ENCODE peak calls at places on chromosomes 1 and 21, in four cellular contexts. One of them, this sample, is unnamed.

GRCh38 chr1:203288351-203288894 is 16.9 kb upstream of the BTG2 start:
- DNase-seq in K562: no peak
- DNase-seq in HCT116: no peak
- DNase-seq in H1: no peak
- DNase-seq in this sample: no peak

GRCh38 chr21:45264919-45265515 is 22.7 kb downstream of the POFUT2 start:
- DNase-seq in H1: peak; percentile 29
- DNase-seq in K562: no peak
- DNase-seq in HCT116: no peak
- DNase-seq in this sample: no peak

GRCh38 chr1:67627336-67627735 is 57.7 kb upstream of the GADD45A start:
- DNase-seq in K562: no peak
- DNase-seq in H1: no peak
- DNase-seq in HCT116: no peak
- DNase-seq in this sample: no peak

GRCh38 chr1:209883341-209883971 is 54.6 kb upstream of the SYT14 start:
- DNase-seq in K562: no peak
- DNase-seq in H1: no peak
- DNase-seq in HCT116: no peak
- DNase-seq in this sample: no peak

GRCh38 chr1:21639594-21640041 is 29.5 kb downstream of the RAP1GAP start:
- DNase-seq in HCT116: no peak
- DNase-seq in K562: peak; percentile 67
- DNase-seq in H1: no peak
- DNase-seq in this sample: no peak

GRCh38 chr1:175169305-175170018 is 23.1 kb downstream of the KIAA0040 start:
- DNase-seq in K562: no peak
- DNase-seq in HCT116: peak; percentile 81
- DNase-seq in H1: no peak
- DNase-seq in this sample: no peak

GRCh38 chr1:245901037-245901436 is 606.0 kb downstream of the SMYD3 start:
- DNase-seq in HCT116: no peak
- DNase-seq in H1: no peak
- DNase-seq in K562: no peak
- DNase-seq in this sample: no peak

GRCh38 chr21:43676391-43676790 is 17.0 kb downstream of the RRP1B start:
- DNase-seq in K562: no peak
- DNase-seq in H1: no peak
- DNase-seq in HCT116: no peak
- DNase-seq in this sample: no peak

GRCh38 chr1:1075148-1075935 is 1.2 kb upstream of the RNF223 start:
- DNase-seq in HCT116: no peak
- DNase-seq in H1: no peak
- DNase-seq in K562: no peak
- DNase-seq in this sample: no peak

GRCh38 chr1:56527548-56528302 is 51.6 kb downstream of the PLPP3 start:
- DNase-seq in HCT116: no peak
- DNase-seq in H1: no peak
- DNase-seq in K562: no peak
- DNase-seq in this sample: no peak

GRCh38 chr1:17669866-17670451 is 85.2 kb upstream of the ACTL8 start:
- DNase-seq in H1: no peak
- DNase-seq in HCT116: no peak
- DNase-seq in K562: no peak
- DNase-seq in this sample: no peak

GRCh38 chr1:163124812-163125211 is 55.7 kb downstream of the RGS4 start:
- DNase-seq in H1: no peak
- DNase-seq in HCT116: no peak
- DNase-seq in K562: no peak
- DNase-seq in this sample: no peak

GRCh38 chr1:65845758-65846060 is 53.0 kb downstream of the PDE4B start:
- DNase-seq in H1: no peak
- DNase-seq in HCT116: no peak
- DNase-seq in K562: no peak
- DNase-seq in this sample: no peak

GRCh38 chr1:221315330-221315729 is 426.6 kb downstream of the DUSP10 start:
- DNase-seq in H1: no peak
- DNase-seq in HCT116: no peak
- DNase-seq in K562: no peak
- DNase-seq in this sample: no peak

GRCh38 chr1:243718893-243719292 is 131.2 kb downstream of the AKT3 start:
- DNase-seq in K562: no peak
- DNase-seq in H1: no peak
- DNase-seq in HCT116: no peak
- DNase-seq in this sample: no peak

GRCh38 chr1:99481391-99481996 is 164.4 kb upstream of the PALMD start:
- DNase-seq in H1: no peak
- DNase-seq in HCT116: peak; percentile 49
- DNase-seq in K562: peak; percentile 69
- DNase-seq in this sample: peak; percentile 60

GRCh38 chr1:230790026-230790425 is 42.8 kb downstream of the CAPN9 start:
- DNase-seq in K562: no peak
- DNase-seq in HCT116: no peak
- DNase-seq in H1: no peak
- DNase-seq in this sample: no peak

GRCh38 chr1:154856049-154856448 is 14.0 kb downstream of the KCNN3 start:
- DNase-seq in HCT116: no peak
- DNase-seq in H1: no peak
- DNase-seq in K562: no peak
- DNase-seq in this sample: no peak

GRCh38 chr1:41365772-41366427 is 4.7 kb downstream of the FOXO6 start:
- DNase-seq in HCT116: no peak
- DNase-seq in K562: no peak
- DNase-seq in H1: no peak
- DNase-seq in this sample: no peak

GRCh38 chr1:25998075-25998761 is 355 bp upstream of the PAFAH2 start:
- DNase-seq in H1: peak; percentile 95
- DNase-seq in HCT116: peak; percentile 100
- DNase-seq in K562: peak; percentile 100
- DNase-seq in this sample: peak; percentile 98

GRCh38 chr1:243927401-243927800 is 77.4 kb upstream of the AKT3 start:
- DNase-seq in H1: no peak
- DNase-seq in K562: no peak
- DNase-seq in HCT116: no peak
- DNase-seq in this sample: no peak

GRCh38 chr1:168273575-168273974 is 7.1 kb upstream of the TBX19 start:
- DNase-seq in HCT116: no peak
- DNase-seq in K562: no peak
- DNase-seq in H1: no peak
- DNase-seq in this sample: no peak

GRCh38 chr1:100989306-100990077 is 36.1 kb downstream of the DPH5 start:
- DNase-seq in K562: no peak
- DNase-seq in H1: no peak
- DNase-seq in HCT116: no peak
- DNase-seq in this sample: no peak

GRCh38 chr1:235203428-235203827 is 42.4 kb upstream of the RBM34 start:
- DNase-seq in K562: no peak
- DNase-seq in HCT116: no peak
- DNase-seq in H1: no peak
- DNase-seq in this sample: no peak

GRCh38 chr1:235205687-235206086 is 44.6 kb upstream of the RBM34 start:
- DNase-seq in H1: no peak
- DNase-seq in HCT116: no peak
- DNase-seq in K562: no peak
- DNase-seq in this sample: no peak

GRCh38 chr1:235206533-235207201 is 45.6 kb upstream of the RBM34 start:
- DNase-seq in H1: no peak
- DNase-seq in HCT116: no peak
- DNase-seq in K562: peak; percentile 41
- DNase-seq in this sample: no peak

DNA sequence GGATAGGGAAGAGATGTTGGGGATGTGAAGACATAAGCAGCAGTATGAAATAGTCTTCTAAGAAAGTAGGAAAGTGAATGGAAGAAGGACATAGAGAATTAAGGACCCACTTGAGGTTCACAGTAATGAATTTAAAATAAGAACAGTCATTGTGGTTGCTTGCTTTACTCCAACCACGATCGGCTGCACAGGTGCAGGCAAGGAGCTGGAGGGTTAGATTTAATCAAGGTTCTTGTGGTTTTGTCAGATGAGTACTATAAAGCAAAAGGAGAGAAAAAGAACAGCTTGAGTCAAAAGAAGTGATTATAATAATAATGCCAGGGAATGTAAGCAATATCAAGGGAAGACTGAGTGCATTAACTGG is 46.1 kb upstream of the RBM34 start:
- DNase-seq in K562: peak; percentile 23
- DNase-seq in H1: no peak
- DNase-seq in HCT116: no peak
- DNase-seq in this sample: no peak
- TF ChIP-seq FOSL1 in K562: no peak
- TF ChIP-seq FOSL1 in H1: no peak
- TF ChIP-seq FOSL1 in HCT116: no peak
- TF ChIP-seq FOSL1 in this sample: no peak

GRCh38 chr1:212645563-212646543 is 37.3 kb downstream of the ATF3 start:
- DNase-seq in H1: peak; percentile 35
- DNase-seq in HCT116: no peak
- DNase-seq in K562: no peak
- DNase-seq in this sample: peak; percentile 18
- TF ChIP-seq FOSL1 in H1: no peak
- TF ChIP-seq FOSL1 in HCT116: no peak
- TF ChIP-seq FOSL1 in K562: no peak
- TF ChIP-seq FOSL1 in this sample: no peak

DNA sequence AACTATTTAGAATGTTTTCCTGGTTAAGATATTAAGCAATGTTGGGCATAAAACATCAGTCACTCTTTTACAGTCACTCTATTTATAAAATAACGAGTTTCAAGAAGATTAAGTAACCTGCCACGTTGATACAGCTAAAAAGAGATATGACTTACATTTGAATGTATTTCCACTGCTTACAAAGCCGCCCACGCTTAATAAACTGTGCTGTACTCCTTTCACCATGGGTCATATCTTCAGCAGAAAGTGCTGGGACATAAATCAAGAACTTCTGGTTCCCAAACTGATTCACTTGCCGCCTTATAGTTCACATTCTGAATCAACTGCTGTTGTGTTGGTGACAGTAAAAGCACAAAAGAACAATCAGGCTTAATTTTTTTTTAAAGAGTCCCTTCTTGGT is 666.7 kb downstream of the NCAM2 start:
- DNase-seq in H1: no peak
- DNase-seq in HCT116: no peak
- DNase-seq in K562: no peak
- DNase-seq in this sample: no peak
- TF ChIP-seq FOSL1 in H1: no peak
- TF ChIP-seq FOSL1 in HCT116: no peak
- TF ChIP-seq FOSL1 in K562: no peak
- TF ChIP-seq FOSL1 in this sample: no peak

DNA sequence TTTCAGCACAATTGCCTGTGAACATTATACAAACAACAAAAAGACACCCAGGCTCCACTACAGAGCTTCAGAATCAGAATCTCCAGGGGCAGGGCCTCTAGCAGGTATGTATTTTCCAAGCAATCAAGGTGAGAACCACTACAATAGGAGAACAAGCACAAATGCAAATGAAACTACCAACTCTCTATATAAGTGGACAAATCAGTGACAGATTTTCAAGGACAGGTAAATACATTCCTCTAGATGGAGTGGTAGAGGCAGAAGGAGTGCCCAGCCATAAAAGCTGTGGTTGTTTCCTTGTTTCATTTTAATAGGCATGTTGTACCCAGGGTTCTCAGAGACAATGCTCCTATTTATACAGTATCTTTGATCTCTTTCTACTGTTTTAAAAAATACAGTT is 20.1 kb upstream of the CCDC17 start:
- DNase-seq in K562: no peak
- DNase-seq in H1: no peak
- DNase-seq in HCT116: peak; percentile 8
- DNase-seq in this sample: peak; percentile 63
- TF ChIP-seq FOSL1 in K562: no peak
- TF ChIP-seq FOSL1 in H1: no peak
- TF ChIP-seq FOSL1 in HCT116: no peak
- TF ChIP-seq FOSL1 in this sample: no peak

GRCh38 chr1:236767276-236767675 is 27.8 kb upstream of the MTR start:
- DNase-seq in H1: no peak
- DNase-seq in K562: no peak
- DNase-seq in HCT116: no peak
- DNase-seq in this sample: no peak

GRCh38 chr1:236773919-236774318 is 21.2 kb upstream of the MTR start:
- DNase-seq in HCT116: no peak
- DNase-seq in K562: no peak
- DNase-seq in H1: no peak
- DNase-seq in this sample: no peak

GRCh38 chr1:236766506-236766905 is 28.6 kb upstream of the MTR start:
- DNase-seq in H1: no peak
- DNase-seq in HCT116: no peak
- DNase-seq in K562: no peak
- DNase-seq in this sample: no peak

GRCh38 chr1:236765831-236766230 is 29.3 kb upstream of the MTR start:
- DNase-seq in H1: no peak
- DNase-seq in K562: no peak
- DNase-seq in HCT116: no peak
- DNase-seq in this sample: no peak

DNA sequence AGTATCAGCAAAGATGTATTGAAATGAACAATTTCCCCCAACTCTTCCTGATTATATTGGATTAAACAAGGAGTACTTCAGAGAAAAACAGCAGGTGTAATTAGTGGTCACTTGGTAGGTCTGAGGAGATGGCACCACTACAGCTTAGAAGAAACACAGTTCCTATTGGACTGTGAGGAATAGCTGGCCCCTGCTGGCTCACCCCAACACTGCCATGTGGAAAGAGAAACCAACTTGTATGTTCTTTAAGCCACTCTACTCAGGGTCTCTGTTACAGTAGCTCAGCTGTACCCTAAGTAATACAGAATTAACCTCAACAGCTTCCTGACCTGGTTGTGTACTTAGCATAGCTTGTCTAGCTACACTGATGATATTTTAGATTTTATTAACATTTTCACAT is 26.5 kb upstream of the MTR start:
- DNase-seq in HCT116: no peak
- DNase-seq in K562: no peak
- DNase-seq in H1: no peak
- DNase-seq in this sample: no peak
- TF ChIP-seq FOSL1 in HCT116: no peak
- TF ChIP-seq FOSL1 in K562: no peak
- TF ChIP-seq FOSL1 in H1: no peak
- TF ChIP-seq FOSL1 in this sample: no peak

GRCh38 chr1:72891976-72892375 is 609.6 kb upstream of the NEGR1 start:
- DNase-seq in H1: no peak
- DNase-seq in K562: no peak
- DNase-seq in HCT116: no peak
- DNase-seq in this sample: no peak
- TF ChIP-seq FOSL1 in H1: no peak
- TF ChIP-seq FOSL1 in K562: no peak
- TF ChIP-seq FOSL1 in HCT116: no peak
- TF ChIP-seq FOSL1 in this sample: no peak

GRCh38 chr1:227420147-227420546 is 101.9 kb upstream of the CDC42BPA start:
- DNase-seq in H1: no peak
- DNase-seq in K562: no peak
- DNase-seq in HCT116: no peak
- DNase-seq in this sample: no peak

GRCh38 chr1:227411066-227411465 is 92.8 kb upstream of the CDC42BPA start:
- DNase-seq in HCT116: no peak
- DNase-seq in K562: no peak
- DNase-seq in H1: no peak
- DNase-seq in this sample: no peak

GRCh38 chr1:227417622-227418245 is 99.4 kb upstream of the CDC42BPA start:
- DNase-seq in K562: no peak
- DNase-seq in H1: no peak
- DNase-seq in HCT116: no peak
- DNase-seq in this sample: no peak

GRCh38 chr1:227416156-227416865 is 98.0 kb upstream of the CDC42BPA start:
- DNase-seq in K562: no peak
- DNase-seq in H1: no peak
- DNase-seq in HCT116: no peak
- DNase-seq in this sample: no peak
- TF ChIP-seq FOSL1 in K562: no peak
- TF ChIP-seq FOSL1 in H1: no peak
- TF ChIP-seq FOSL1 in HCT116: no peak
- TF ChIP-seq FOSL1 in this sample: no peak

This sample was measured in HepG2.